ENCODE peak calls at places on chromosome 15, in eight cellular contexts. One of them, this sample, is unnamed.

GRCh38 chr15:74025436-74025835 is 30.9 kb downstream of the PML start:
- DNase-seq in cerebellum: no peak
- DNase-seq in NCI-H2081: no peak
- DNase-seq in activated CD4-positive, alpha-beta T cell treated with anti-CD3 and anti-CD28 coated beads for 1 hour: no peak
- DNase-seq in activated T-helper 1 cell treated with anti-CD3 and anti-CD28 coated beads, Interleukin-2, amount 50 U/mL, for 16 hours: no peak
- DNase-seq in stimulated activated CD4-positive, alpha-beta T cell treated with anti-CD3 and anti-CD28 coated beads, Interleukin-1b, Interleukin-23, amount 100 ng/mL, for 4 hours: no peak
- DNase-seq in fibroblast of lung: no peak
- DNase-seq in NCI-H774: no peak
- DNase-seq in this sample: no peak

GRCh38 chr15:81493246-81493645 is 119.2 kb upstream of the TMC3 start:
- DNase-seq in cerebellum: no peak
- DNase-seq in NCI-H2081: no peak
- DNase-seq in activated CD4-positive, alpha-beta T cell treated with anti-CD3 and anti-CD28 coated beads for 1 hour: no peak
- DNase-seq in activated T-helper 1 cell treated with anti-CD3 and anti-CD28 coated beads, Interleukin-2, amount 50 U/mL, for 16 hours: no peak
- DNase-seq in stimulated activated CD4-positive, alpha-beta T cell treated with anti-CD3 and anti-CD28 coated beads, Interleukin-1b, Interleukin-23, amount 100 ng/mL, for 4 hours: no peak
- DNase-seq in fibroblast of lung: no peak
- DNase-seq in NCI-H774: no peak
- DNase-seq in this sample: no peak

GRCh38 chr15:93019971-93020370 is 69.0 kb downstream of the RGMA start:
- DNase-seq in cerebellum: no peak
- DNase-seq in NCI-H2081: no peak
- DNase-seq in activated CD4-positive, alpha-beta T cell treated with anti-CD3 and anti-CD28 coated beads for 1 hour: no peak
- DNase-seq in activated T-helper 1 cell treated with anti-CD3 and anti-CD28 coated beads, Interleukin-2, amount 50 U/mL, for 16 hours: no peak
- DNase-seq in stimulated activated CD4-positive, alpha-beta T cell treated with anti-CD3 and anti-CD28 coated beads, Interleukin-1b, Interleukin-23, amount 100 ng/mL, for 4 hours: no peak
- DNase-seq in fibroblast of lung: no peak
- DNase-seq in NCI-H774: no peak
- DNase-seq in this sample: no peak

GRCh38 chr15:51368751-51369450 is 27.4 kb downstream of the GLDN start:
- DNase-seq in cerebellum: no peak
- DNase-seq in NCI-H2081: no peak
- DNase-seq in activated CD4-positive, alpha-beta T cell treated with anti-CD3 and anti-CD28 coated beads for 1 hour: no peak
- DNase-seq in activated T-helper 1 cell treated with anti-CD3 and anti-CD28 coated beads, Interleukin-2, amount 50 U/mL, for 16 hours: no peak
- DNase-seq in stimulated activated CD4-positive, alpha-beta T cell treated with anti-CD3 and anti-CD28 coated beads, Interleukin-1b, Interleukin-23, amount 100 ng/mL, for 4 hours: no peak
- DNase-seq in fibroblast of lung: peak; percentile 94
- DNase-seq in NCI-H774: no peak
- DNase-seq in this sample: no peak

GRCh38 chr15:26442680-26443079 is 330.2 kb downstream of the GABRB3 start:
- DNase-seq in cerebellum: no peak
- DNase-seq in NCI-H2081: no peak
- DNase-seq in activated CD4-positive, alpha-beta T cell treated with anti-CD3 and anti-CD28 coated beads for 1 hour: no peak
- DNase-seq in activated T-helper 1 cell treated with anti-CD3 and anti-CD28 coated beads, Interleukin-2, amount 50 U/mL, for 16 hours: no peak
- DNase-seq in stimulated activated CD4-positive, alpha-beta T cell treated with anti-CD3 and anti-CD28 coated beads, Interleukin-1b, Interleukin-23, amount 100 ng/mL, for 4 hours: no peak
- DNase-seq in fibroblast of lung: no peak
- DNase-seq in NCI-H774: no peak
- DNase-seq in this sample: no peak

GRCh38 chr15:55789066-55789660 is 46.2 kb upstream of the PRTG start:
- DNase-seq in cerebellum: no peak
- DNase-seq in NCI-H2081: no peak
- DNase-seq in activated CD4-positive, alpha-beta T cell treated with anti-CD3 and anti-CD28 coated beads for 1 hour: no peak
- DNase-seq in activated T-helper 1 cell treated with anti-CD3 and anti-CD28 coated beads, Interleukin-2, amount 50 U/mL, for 16 hours: peak; percentile 9
- DNase-seq in stimulated activated CD4-positive, alpha-beta T cell treated with anti-CD3 and anti-CD28 coated beads, Interleukin-1b, Interleukin-23, amount 100 ng/mL, for 4 hours: peak; percentile 40
- DNase-seq in fibroblast of lung: no peak
- DNase-seq in NCI-H774: no peak
- DNase-seq in this sample: peak; percentile 22

GRCh38 chr15:65303687-65304392 is 637 bp upstream of the RNU5B-1 start:
- DNase-seq in cerebellum: peak; percentile 49
- DNase-seq in NCI-H2081: peak; percentile 59
- DNase-seq in activated CD4-positive, alpha-beta T cell treated with anti-CD3 and anti-CD28 coated beads for 1 hour: no peak
- DNase-seq in activated T-helper 1 cell treated with anti-CD3 and anti-CD28 coated beads, Interleukin-2, amount 50 U/mL, for 16 hours: no peak
- DNase-seq in stimulated activated CD4-positive, alpha-beta T cell treated with anti-CD3 and anti-CD28 coated beads, Interleukin-1b, Interleukin-23, amount 100 ng/mL, for 4 hours: no peak
- DNase-seq in fibroblast of lung: peak; percentile 68
- DNase-seq in NCI-H774: no peak
- DNase-seq in this sample: no peak

GRCh38 chr15:70132148-70132547 is 34.4 kb upstream of the TLE3 start:
- DNase-seq in cerebellum: no peak
- DNase-seq in NCI-H2081: no peak
- DNase-seq in activated CD4-positive, alpha-beta T cell treated with anti-CD3 and anti-CD28 coated beads for 1 hour: no peak
- DNase-seq in activated T-helper 1 cell treated with anti-CD3 and anti-CD28 coated beads, Interleukin-2, amount 50 U/mL, for 16 hours: no peak
- DNase-seq in stimulated activated CD4-positive, alpha-beta T cell treated with anti-CD3 and anti-CD28 coated beads, Interleukin-1b, Interleukin-23, amount 100 ng/mL, for 4 hours: no peak
- DNase-seq in fibroblast of lung: no peak
- DNase-seq in NCI-H774: no peak
- DNase-seq in this sample: no peak

GRCh38 chr15:31399544-31400171 is 73.0 kb downstream of the KLF13 start:
- DNase-seq in cerebellum: peak; percentile 75
- DNase-seq in NCI-H2081: peak; percentile 42
- DNase-seq in activated CD4-positive, alpha-beta T cell treated with anti-CD3 and anti-CD28 coated beads for 1 hour: no peak
- DNase-seq in activated T-helper 1 cell treated with anti-CD3 and anti-CD28 coated beads, Interleukin-2, amount 50 U/mL, for 16 hours: no peak
- DNase-seq in stimulated activated CD4-positive, alpha-beta T cell treated with anti-CD3 and anti-CD28 coated beads, Interleukin-1b, Interleukin-23, amount 100 ng/mL, for 4 hours: no peak
- DNase-seq in fibroblast of lung: no peak
- DNase-seq in NCI-H774: no peak
- DNase-seq in this sample: no peak

GRCh38 chr15:69075467-69075866 is 61.0 kb downstream of the NOX5 start:
- DNase-seq in cerebellum: no peak
- DNase-seq in NCI-H2081: no peak
- DNase-seq in activated CD4-positive, alpha-beta T cell treated with anti-CD3 and anti-CD28 coated beads for 1 hour: no peak
- DNase-seq in activated T-helper 1 cell treated with anti-CD3 and anti-CD28 coated beads, Interleukin-2, amount 50 U/mL, for 16 hours: no peak
- DNase-seq in stimulated activated CD4-positive, alpha-beta T cell treated with anti-CD3 and anti-CD28 coated beads, Interleukin-1b, Interleukin-23, amount 100 ng/mL, for 4 hours: no peak
- DNase-seq in fibroblast of lung: peak; percentile 27
- DNase-seq in NCI-H774: no peak
- DNase-seq in this sample: no peak

GRCh38 chr15:93035953-93036810 is 52.8 kb downstream of the RGMA start:
- DNase-seq in cerebellum: no peak
- DNase-seq in NCI-H2081: peak; percentile 47
- DNase-seq in activated CD4-positive, alpha-beta T cell treated with anti-CD3 and anti-CD28 coated beads for 1 hour: no peak
- DNase-seq in activated T-helper 1 cell treated with anti-CD3 and anti-CD28 coated beads, Interleukin-2, amount 50 U/mL, for 16 hours: no peak
- DNase-seq in stimulated activated CD4-positive, alpha-beta T cell treated with anti-CD3 and anti-CD28 coated beads, Interleukin-1b, Interleukin-23, amount 100 ng/mL, for 4 hours: peak; percentile 12
- DNase-seq in fibroblast of lung: peak; percentile 44
- DNase-seq in NCI-H774: no peak
- DNase-seq in this sample: peak; percentile 27

GRCh38 chr15:79539426-79539825 is 107.3 kb downstream of the MINAR1 start:
- DNase-seq in cerebellum: no peak
- DNase-seq in NCI-H2081: no peak
- DNase-seq in activated CD4-positive, alpha-beta T cell treated with anti-CD3 and anti-CD28 coated beads for 1 hour: no peak
- DNase-seq in activated T-helper 1 cell treated with anti-CD3 and anti-CD28 coated beads, Interleukin-2, amount 50 U/mL, for 16 hours: no peak
- DNase-seq in stimulated activated CD4-positive, alpha-beta T cell treated with anti-CD3 and anti-CD28 coated beads, Interleukin-1b, Interleukin-23, amount 100 ng/mL, for 4 hours: no peak
- DNase-seq in fibroblast of lung: no peak
- DNase-seq in NCI-H774: no peak
- DNase-seq in this sample: no peak

GRCh38 chr15:98311566-98312188 is 336.7 kb upstream of the IGF1R start:
- DNase-seq in cerebellum: peak; percentile 12
- DNase-seq in NCI-H2081: peak; percentile 75
- DNase-seq in activated CD4-positive, alpha-beta T cell treated with anti-CD3 and anti-CD28 coated beads for 1 hour: peak; percentile 43
- DNase-seq in activated T-helper 1 cell treated with anti-CD3 and anti-CD28 coated beads, Interleukin-2, amount 50 U/mL, for 16 hours: peak; percentile 32
- DNase-seq in stimulated activated CD4-positive, alpha-beta T cell treated with anti-CD3 and anti-CD28 coated beads, Interleukin-1b, Interleukin-23, amount 100 ng/mL, for 4 hours: peak; percentile 54
- DNase-seq in fibroblast of lung: peak; percentile 79
- DNase-seq in NCI-H774: peak; percentile 27
- DNase-seq in this sample: peak; percentile 43

GRCh38 chr15:88609344-88609743 is 11.8 kb upstream of the AEN start:
- DNase-seq in cerebellum: no peak
- DNase-seq in NCI-H2081: no peak
- DNase-seq in activated CD4-positive, alpha-beta T cell treated with anti-CD3 and anti-CD28 coated beads for 1 hour: no peak
- DNase-seq in activated T-helper 1 cell treated with anti-CD3 and anti-CD28 coated beads, Interleukin-2, amount 50 U/mL, for 16 hours: no peak
- DNase-seq in stimulated activated CD4-positive, alpha-beta T cell treated with anti-CD3 and anti-CD28 coated beads, Interleukin-1b, Interleukin-23, amount 100 ng/mL, for 4 hours: no peak
- DNase-seq in fibroblast of lung: no peak
- DNase-seq in NCI-H774: no peak
- DNase-seq in this sample: no peak

GRCh38 chr15:100438570-100438969 is 90.2 kb downstream of the CERS3 start:
- DNase-seq in cerebellum: peak; percentile 38
- DNase-seq in NCI-H2081: peak; percentile 59
- DNase-seq in activated CD4-positive, alpha-beta T cell treated with anti-CD3 and anti-CD28 coated beads for 1 hour: peak; percentile 11
- DNase-seq in activated T-helper 1 cell treated with anti-CD3 and anti-CD28 coated beads, Interleukin-2, amount 50 U/mL, for 16 hours: no peak
- DNase-seq in stimulated activated CD4-positive, alpha-beta T cell treated with anti-CD3 and anti-CD28 coated beads, Interleukin-1b, Interleukin-23, amount 100 ng/mL, for 4 hours: peak; percentile 7
- DNase-seq in fibroblast of lung: peak; percentile 17
- DNase-seq in NCI-H774: peak; percentile 11
- DNase-seq in this sample: no peak